ENCODE peak calls at places on chromosomes 5 and 9, in five cellular contexts. P, Y, W, J and Z are unnamed samples.

GRCh38 chr5:150457112-150457511 is 7.6 kb upstream of the RPS14 start:
- DNase-seq in P (peak), Y (no peak), W (no peak), J (no peak), Z (no peak)

GRCh38 chr5:55541056-55541635 is 6.4 kb upstream of the PLPP1 start:
- DNase-seq in P (no peak), Y (no peak), W (no peak), J (no peak), Z (no peak)

GRCh38 chr5:7745882-7746735 is 104.8 kb downstream of the CFAP90 start:
- DNase-seq in P (peak), Y (peak), W (peak), J (peak), Z (peak)

GRCh38 chr5:179297026-179297425 is 48.2 kb downstream of the ADAMTS2 start:
- DNase-seq in P (no peak), Y (no peak), W (no peak), J (peak), Z (peak)

GRCh38 chr5:4947106-4947505 is 193.0 kb upstream of the ADAMTS16 start:
- DNase-seq in P (no peak), Y (no peak), W (no peak), J (no peak), Z (no peak)

GRCh38 chr5:342501-343460 is 21.3 kb downstream of the AHRR start:
- DNase-seq in P (no peak), Y (no peak), W (peak), J (no peak), Z (no peak)

GRCh38 chr9:96884443-96884842 is 30.1 kb upstream of the ZNF782 start:
- DNase-seq in P (peak), Y (peak), W (peak), J (no peak), Z (no peak)

GRCh38 chr9:109110326-109111014 is 9.3 kb downstream of the TMEM245 start:
- DNase-seq in P (peak), Y (peak), W (peak), J (no peak), Z (no peak)

GRCh38 chr5:72108200-72109050 is 1.1 kb downstream of the MAP1B start:
- DNase-seq in P (peak), Y (peak), W (peak), J (peak), Z (peak)

GRCh38 chr5:179154991-179155955 is 95.1 kb downstream of the ZNF354C start:
- DNase-seq in P (no peak), Y (no peak), W (no peak), J (peak), Z (peak)

GRCh38 chr5:127997131-127997775 is 86.3 kb upstream of the SLC12A2 start:
- DNase-seq in P (no peak), Y (no peak), W (no peak), J (no peak), Z (no peak)

GRCh38 chr9:130176760-130177159 is 4.6 kb downstream of the NCS1 start:
- DNase-seq in P (no peak), Y (no peak), W (no peak), J (no peak), Z (no peak)

GRCh38 chr5:82894754-82895153 is 182.4 kb downstream of the TMEM167A start:
- DNase-seq in P (no peak), Y (peak), W (no peak), J (no peak), Z (no peak)

GRCh38 chr5:137613554-137614265 is 114.6 kb upstream of the SPOCK1 start:
- DNase-seq in P (peak), Y (peak), W (peak), J (no peak), Z (no peak)

GRCh38 chr5:180860273-180860886 is 696 bp downstream of the ZFP62 start:
- DNase-seq in P (peak), Y (peak), W (peak), J (no peak), Z (no peak)

GRCh38 chr5:54595724-54596123 is 78.2 kb downstream of the SNX18 start:
- DNase-seq in P (no peak), Y (no peak), W (peak), J (no peak), Z (no peak)

GRCh38 chr5:57784106-57784505 is 301.5 kb upstream of the ACTBL2 start:
- DNase-seq in P (peak), Y (peak), W (peak), J (no peak), Z (no peak)

GRCh38 chr5:133895979-133896378 is 72.4 kb downstream of the C5orf15 start:
- DNase-seq in P (peak), Y (no peak), W (no peak), J (no peak), Z (no peak)

GRCh38 chr5:73373814-73374510 is 74.6 kb downstream of the FOXD1 start:
- DNase-seq in P (no peak), Y (peak), W (no peak), J (no peak), Z (no peak)

GRCh38 chr9:127133739-127134167 is 11.3 kb upstream of the ANGPTL2 start:
- DNase-seq in P (peak), Y (peak), W (peak), J (peak), Z (peak)

GRCh38 chr5:148820778-148821395 is 5.5 kb upstream of the ADRB2 start:
- DNase-seq in P (peak), Y (peak), W (peak), J (no peak), Z (no peak)

GRCh38 chr9:79764377-79764776 is 192.6 kb downstream of the TLE4 start:
- DNase-seq in P (peak), Y (peak), W (peak), J (no peak), Z (peak)

DNA sequence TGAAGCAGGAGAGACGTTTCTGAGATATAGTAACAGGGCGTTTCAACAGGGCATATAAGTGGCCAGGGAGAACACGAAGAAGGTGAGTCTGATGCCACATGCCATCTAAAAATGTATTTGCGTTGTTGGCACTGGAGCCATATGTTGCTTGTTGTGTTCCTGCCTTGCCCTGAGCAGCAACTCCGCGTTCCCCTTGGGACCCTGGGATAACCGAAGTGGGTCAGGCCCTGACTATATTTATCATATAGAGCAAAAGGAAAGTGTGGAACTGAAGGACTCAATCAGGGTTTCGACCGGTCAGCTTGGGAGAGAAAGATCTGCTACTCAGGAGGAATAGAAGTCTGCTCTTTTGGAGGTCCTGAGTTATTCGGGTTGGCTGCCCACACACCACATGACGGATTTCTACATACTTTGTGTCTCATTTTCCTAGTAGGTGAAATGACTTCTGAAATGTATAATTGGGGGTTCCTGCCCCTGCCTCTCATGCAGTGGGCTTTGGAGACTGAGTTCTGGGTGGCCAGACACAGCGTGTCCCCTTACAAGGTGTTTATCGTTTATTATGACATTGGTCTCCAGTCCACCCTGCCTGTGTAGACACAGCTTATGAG is 3.0 kb downstream of the STC2 start:
- DNase-seq in P (no peak), Y (no peak), W (no peak), J (no peak), Z (no peak)
- H3K4me3 ChIP-seq in P (no peak), Y (peak), W (peak), J (no peak), Z (no peak)

GRCh38 chr5:141135718-141136266 is 786 bp downstream of the PCDHB5 start:
- DNase-seq in P (no peak), Y (no peak), W (no peak), J (no peak), Z (no peak)

DNA sequence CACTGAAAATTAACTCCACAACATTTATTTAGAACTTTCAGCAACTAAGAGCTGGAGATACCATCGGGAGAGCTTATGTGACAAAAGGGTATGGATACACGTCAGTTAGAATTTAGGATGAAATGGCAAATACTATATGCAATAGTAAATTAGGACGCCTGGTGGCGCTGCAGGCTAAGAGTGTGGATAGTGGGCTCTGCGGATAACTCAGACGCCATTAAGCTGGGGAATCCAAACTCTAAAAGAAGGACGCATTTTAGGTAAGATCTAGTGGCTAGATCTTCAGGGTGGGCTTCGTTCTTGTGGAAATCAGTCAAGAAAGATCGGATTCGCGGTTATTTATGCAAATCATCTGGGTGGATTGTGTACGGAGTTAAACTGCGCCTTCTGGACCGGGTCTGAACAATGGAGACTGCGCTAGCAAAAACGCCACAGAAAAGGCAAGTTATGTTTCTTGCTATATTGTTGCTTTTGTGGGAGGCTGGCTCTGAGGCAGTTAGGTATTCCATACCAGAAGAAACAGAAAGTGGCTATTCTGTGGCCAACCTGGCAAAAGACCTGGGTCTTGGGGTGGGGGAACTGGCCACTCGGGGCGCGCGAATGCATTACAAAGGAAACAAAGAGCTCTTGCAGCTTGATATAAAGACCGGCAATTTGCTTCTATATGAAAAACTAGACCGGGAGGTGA is at the start of gene PCDHB5:
- DNase-seq in P (peak), Y (peak), W (peak), J (no peak), Z (no peak)
- H3K4me3 ChIP-seq in P (peak), Y (peak), W (peak), J (peak), Z (peak)

DNA sequence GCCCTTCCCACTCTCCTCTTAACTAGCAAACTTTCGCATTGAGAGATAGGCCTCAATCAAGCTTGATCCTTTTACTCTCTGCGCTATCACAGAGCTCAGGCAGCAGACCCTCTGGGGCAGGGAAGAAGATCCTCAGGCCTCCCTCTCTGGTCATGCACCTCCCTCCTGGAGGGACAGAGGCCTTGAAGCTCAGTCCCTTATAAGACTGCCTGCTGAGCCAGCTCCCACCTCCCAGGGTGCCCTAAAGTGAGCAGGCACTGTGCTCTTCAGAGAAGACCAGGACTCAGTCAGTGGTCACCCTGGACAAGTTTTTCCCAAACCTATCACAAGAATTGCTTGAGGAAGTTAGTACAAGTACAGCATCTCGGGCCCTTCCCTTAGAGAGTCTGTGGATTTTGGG is 29.9 kb downstream of the B4GALT1 start:
- DNase-seq in P (no peak), Y (no peak), W (no peak), J (no peak), Z (peak)
- H3K4me3 ChIP-seq in P (no peak), Y (no peak), W (no peak), J (no peak), Z (no peak)

GRCh38 chr9:117415584-117415937 is 704 bp upstream of the ASTN2 start:
- DNase-seq in P (no peak), Y (no peak), W (no peak), J (no peak), Z (no peak)

GRCh38 chr9:117414906-117415583 is at the start of gene ASTN2:
- DNase-seq in P (no peak), Y (no peak), W (no peak), J (peak), Z (no peak)

GRCh38 chr9:117412841-117413240 is 2.0 kb downstream of the ASTN2 start:
- DNase-seq in P (no peak), Y (no peak), W (no peak), J (no peak), Z (no peak)

GRCh38 chr9:117413346-117414219 is 1.3 kb downstream of the ASTN2 start:
- DNase-seq in P (no peak), Y (no peak), W (no peak), J (peak), Z (no peak)

DNA sequence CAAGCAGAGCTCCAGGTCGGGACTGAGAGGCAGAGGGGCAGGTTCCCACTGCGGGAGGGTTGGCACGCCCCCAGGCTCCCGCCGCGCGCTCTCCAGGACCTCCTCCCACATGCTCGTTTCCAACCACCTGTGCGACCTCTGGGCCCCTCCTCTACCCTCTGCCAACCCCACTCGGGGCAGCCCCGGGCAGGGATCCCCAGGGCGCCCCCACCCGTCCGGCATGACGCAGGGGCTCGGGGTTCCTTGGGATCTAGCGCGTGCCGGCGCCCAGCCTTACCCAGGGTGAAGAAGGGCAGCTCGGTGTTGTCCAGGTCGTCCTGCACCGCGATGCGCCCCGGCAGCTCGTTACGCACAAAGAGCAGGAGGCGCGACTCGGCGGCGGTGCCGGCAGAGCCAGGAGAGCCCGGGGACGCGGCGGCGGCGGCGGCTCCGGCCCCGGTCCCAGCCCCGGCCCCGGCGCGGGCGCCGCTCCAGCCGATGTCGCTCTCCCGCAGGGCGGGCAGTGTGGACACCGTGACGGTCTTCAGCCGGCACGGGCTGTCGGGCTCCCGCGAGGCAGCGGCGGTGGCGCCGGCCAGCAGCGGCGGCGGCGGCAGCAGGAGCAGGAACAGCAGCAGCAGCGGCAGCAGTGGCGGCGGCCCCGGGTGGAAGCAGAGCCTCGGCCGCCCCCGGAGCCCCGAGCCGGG is 494 bp downstream of the ASTN2 start:
- DNase-seq in P (peak), Y (peak), W (peak), J (peak), Z (no peak)
- H3K4me3 ChIP-seq in P (peak), Y (peak), W (peak), J (peak), Z (no peak)

GRCh38 chr5:124234022-124234899 is 512.2 kb downstream of the ZNF608 start:
- DNase-seq in P (no peak), Y (peak), W (no peak), J (no peak), Z (no peak)

GRCh38 chr5:124231240-124231639 is 515.2 kb downstream of the ZNF608 start:
- DNase-seq in P (no peak), Y (no peak), W (no peak), J (no peak), Z (no peak)

GRCh38 chr5:124230456-124230855 is 516.0 kb downstream of the ZNF608 start:
- DNase-seq in P (no peak), Y (no peak), W (no peak), J (no peak), Z (no peak)

GRCh38 chr5:124231794-124232193 is 514.6 kb downstream of the ZNF608 start:
- DNase-seq in P (no peak), Y (no peak), W (no peak), J (no peak), Z (no peak)

DNA sequence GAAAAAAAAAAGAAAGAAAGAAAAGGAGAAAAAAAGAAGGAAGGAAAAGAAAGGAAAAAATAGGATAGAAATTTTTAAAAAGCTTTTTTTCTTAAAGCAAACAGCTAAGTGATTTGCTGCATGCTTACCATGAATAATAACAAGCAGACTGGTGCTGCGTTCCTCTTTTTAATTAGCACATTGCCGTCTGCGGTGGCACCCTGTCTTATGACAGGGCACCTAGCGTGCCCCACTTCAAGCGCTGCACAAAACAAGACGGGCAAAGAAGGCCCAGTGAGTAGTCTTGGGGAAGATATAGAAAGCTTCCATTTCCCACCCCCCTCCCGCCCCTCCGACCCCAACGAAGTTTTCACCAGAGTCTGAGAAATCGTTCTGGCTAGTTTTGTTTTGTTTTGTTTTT is 513.9 kb downstream of the ZNF608 start:
- DNase-seq in P (no peak), Y (no peak), W (no peak), J (no peak), Z (no peak)
- H3K4me3 ChIP-seq in P (no peak), Y (no peak), W (no peak), J (no peak), Z (no peak)

DNA sequence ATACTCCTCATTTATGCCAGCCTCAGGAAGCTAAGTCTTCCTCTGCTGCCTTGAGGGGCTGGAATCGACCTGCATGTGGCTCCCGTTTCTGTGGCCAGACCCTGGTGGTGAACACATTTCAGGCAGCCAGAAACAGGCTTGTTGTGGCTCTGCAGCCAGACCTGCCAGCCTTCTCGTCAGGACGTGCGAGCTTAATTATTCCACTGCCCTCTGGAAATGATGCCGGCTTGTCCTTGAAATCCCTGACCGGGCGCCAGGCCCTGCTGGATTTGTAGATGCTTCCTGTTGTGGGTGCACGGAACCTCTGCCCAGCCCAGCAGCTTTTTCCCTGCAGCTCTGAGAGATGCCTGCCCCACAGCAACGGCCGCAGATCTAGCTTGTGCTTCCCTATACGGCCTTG is 41.6 kb downstream of the PDZD2 start:
- DNase-seq in P (no peak), Y (no peak), W (no peak), J (no peak), Z (no peak)
- H3K4me3 ChIP-seq in P (no peak), Y (no peak), W (no peak), J (no peak), Z (no peak)

DNA sequence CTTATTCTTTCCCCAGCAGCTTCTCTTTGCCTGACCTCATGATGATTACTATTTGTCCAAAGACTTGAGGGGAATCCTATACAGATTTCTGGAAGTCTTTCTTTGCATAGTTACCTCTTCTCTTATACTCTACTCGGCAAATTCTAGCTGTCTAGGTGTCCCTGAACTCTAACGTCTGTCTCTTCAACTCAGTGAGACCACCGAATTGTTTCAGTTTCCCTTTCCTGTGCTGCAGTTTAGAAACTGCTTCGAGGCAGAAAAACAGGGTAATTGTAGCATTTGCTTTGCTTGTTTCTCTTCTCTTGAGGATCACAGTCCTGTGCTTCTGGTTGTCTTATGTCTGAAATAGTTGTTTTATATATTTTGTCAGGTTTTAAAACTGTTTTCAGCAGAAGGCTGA is 14.8 kb downstream of the LVRN start:
- DNase-seq in P (no peak), Y (peak), W (no peak), J (no peak), Z (no peak)
- H3K4me3 ChIP-seq in P (no peak), Y (peak), W (no peak), J (no peak), Z (no peak)